ENCODE peak calls at places on chromosomes 4 and X, in seven cellular contexts. E, O, P, S, U, A and T are unnamed samples.

GRCh38 chrX:117743469-117744251 is 372.9 kb downstream of the KLHL13 start:
- DNase-seq in A (no peak), S (peak), P (peak), O (no peak), U (no peak), E (no peak), T (no peak)

GRCh38 chr4:173347467-173347866 is 13.3 kb upstream of the HMGB2 start:
- DNase-seq in S (no peak), U (no peak), A (no peak), E (no peak), O (no peak), P (no peak), T (no peak)

GRCh38 chr4:87078987-87079469 is 141.4 kb downstream of the KLHL8 start:
- DNase-seq in P (no peak), O (no peak), S (no peak), E (no peak), U (no peak), A (no peak), T (no peak)

GRCh38 chr4:183240581-183241321 is 79.3 kb downstream of the CLDN22 start:
- DNase-seq in U (no peak), A (no peak), P (no peak), O (no peak), E (no peak), S (no peak), T (no peak)

GRCh38 chr4:87502580-87503238 is 26.5 kb downstream of the SPARCL1 start:
- DNase-seq in E (no peak), A (no peak), U (no peak), S (no peak), O (no peak), P (no peak), T (no peak)

GRCh38 chr4:153083447-153083921 is 120.8 kb upstream of the TRIM2 start:
- DNase-seq in A (peak), E (peak), O (peak), S (peak), P (peak), U (peak), T (peak)

GRCh38 chr4:1660948-1661677 is 23.0 kb downstream of the FAM53A start:
- DNase-seq in P (no peak), A (no peak), U (no peak), O (no peak), S (peak), E (no peak), T (no peak)

GRCh38 chr4:168868044-168868855 is 141.8 kb downstream of the CBR4 start:
- DNase-seq in S (no peak), U (no peak), O (no peak), E (no peak), A (no peak), P (no peak), T (no peak)

GRCh38 chr4:1571165-1571908 is 112.8 kb downstream of the FAM53A start:
- DNase-seq in P (no peak), O (no peak), A (no peak), U (no peak), S (no peak), E (no peak), T (no peak)

GRCh38 chr4:168150651-168151050 is 58.3 kb downstream of the ANXA10 start:
- DNase-seq in A (no peak), S (no peak), P (no peak), O (no peak), E (no peak), U (no peak), T (no peak)

GRCh38 chr4:111618908-111619307 is 526.3 kb upstream of the FAM241A start:
- DNase-seq in E (no peak), U (no peak), S (no peak), A (no peak), O (no peak), P (no peak), T (no peak)

DNA sequence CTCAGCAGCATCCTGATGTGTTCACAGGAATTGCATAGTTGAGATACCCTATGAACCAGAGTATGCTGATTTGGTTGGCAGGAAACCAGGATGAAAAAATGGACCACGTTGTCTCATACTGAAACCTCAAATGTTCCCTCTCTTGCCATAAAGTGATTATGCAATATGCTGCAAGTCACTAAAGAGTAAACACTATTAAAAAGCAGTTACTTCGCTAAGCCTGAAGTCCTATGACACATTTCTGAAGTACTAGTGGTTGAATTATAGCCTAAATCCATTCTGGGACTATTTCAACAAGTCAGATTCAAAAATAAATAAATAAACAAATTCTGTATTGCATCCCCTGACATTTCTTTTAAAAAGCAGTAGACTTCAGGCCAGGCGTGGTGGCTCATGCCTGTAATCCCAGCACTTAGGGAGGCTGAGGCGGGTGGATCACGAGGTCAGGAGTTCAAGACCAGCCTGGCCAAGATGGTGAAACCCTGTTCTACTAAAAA is 106.0 kb upstream of the NAP1L5 start:
- DNase-seq in O (no peak), S (no peak), P (no peak), E (no peak), A (no peak), U (peak), T (no peak)
- TF ChIP-seq TAF1 in O (no peak), S (no peak), P (no peak), E (no peak), A (no peak), U (no peak), T (no peak)

DNA sequence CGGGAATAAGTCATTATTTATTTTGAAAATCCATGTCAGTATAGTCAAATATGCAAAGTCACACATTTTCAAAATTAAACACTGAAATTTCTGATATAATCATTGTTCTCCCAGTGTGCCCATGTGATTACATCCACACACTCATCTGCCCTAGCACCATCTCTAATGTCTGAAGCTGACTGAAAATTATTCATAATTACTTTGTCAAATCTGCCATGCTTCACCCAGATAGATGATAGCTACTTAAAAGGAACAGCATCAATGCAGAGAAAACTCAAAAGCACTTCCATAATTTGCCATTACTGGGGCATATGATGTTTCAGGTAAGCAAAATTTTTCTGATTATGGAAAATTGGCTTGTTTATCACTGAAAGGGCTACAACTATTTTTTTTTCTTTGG is 1433.3 kb upstream of the IGFBP7 start:
- DNase-seq in P (no peak), U (no peak), A (no peak), E (no peak), O (no peak), S (no peak), T (no peak)
- TF ChIP-seq POLR2AphosphoS5 in P (no peak), U (no peak), A (no peak), E (no peak), O (no peak), S (no peak), T (no peak)

GRCh38 chr4:74412225-74412624 is 32.7 kb upstream of the AREG start:
- DNase-seq in P (no peak), A (no peak), E (no peak), O (no peak), S (no peak), U (no peak), T (no peak)

GRCh38 chr4:74410741-74411140 is 34.2 kb upstream of the AREG start:
- DNase-seq in P (no peak), O (no peak), A (no peak), E (no peak), S (no peak), U (no peak), T (no peak)

GRCh38 chr4:74407891-74408290 is 37.0 kb upstream of the AREG start:
- DNase-seq in A (no peak), O (no peak), S (no peak), E (no peak), U (no peak), P (no peak), T (no peak)

GRCh38 chr4:74410272-74410671 is 34.7 kb upstream of the AREG start:
- DNase-seq in U (no peak), S (no peak), E (no peak), P (no peak), O (no peak), A (no peak), T (no peak)

DNA sequence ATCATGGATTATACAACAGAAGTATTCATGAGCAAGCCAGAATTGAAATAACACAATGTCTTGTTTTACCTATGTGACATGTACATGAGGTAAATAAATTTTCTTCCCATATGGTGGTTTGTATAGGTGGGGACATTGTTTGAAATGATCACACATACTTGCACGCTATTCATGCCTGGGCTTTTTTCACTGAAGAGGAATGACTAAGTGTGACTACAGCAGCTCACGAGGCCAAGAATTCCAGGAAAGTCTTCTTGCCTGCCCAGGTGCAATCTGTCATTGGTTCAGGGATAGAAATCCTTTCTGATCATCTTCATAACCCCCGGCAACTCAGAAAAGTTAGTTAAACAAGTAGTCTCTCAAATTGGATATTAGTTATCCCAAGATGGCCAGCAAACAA is 36.3 kb upstream of the AREG start:
- DNase-seq in U (no peak), A (peak), E (no peak), P (no peak), O (no peak), S (no peak), T (no peak)
- TF ChIP-seq TAF1 in U (no peak), A (no peak), E (no peak), P (no peak), O (no peak), S (no peak), T (no peak)

DNA sequence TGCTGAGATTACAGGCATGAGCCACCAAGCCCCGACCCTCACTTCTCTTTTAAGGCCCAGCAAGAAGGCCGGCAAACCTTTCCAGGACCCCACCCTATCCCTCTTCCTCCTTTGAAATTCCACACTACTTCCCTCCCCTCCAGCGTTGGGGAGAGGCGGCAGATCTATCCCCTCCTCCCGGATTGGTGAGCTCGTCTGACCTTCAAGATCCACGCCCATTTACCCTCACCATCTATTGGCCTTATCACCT is 4.5 kb upstream of the PRICKLE3 start:
- DNase-seq in A (no peak), E (no peak), O (no peak), U (no peak), P (no peak), S (no peak), T (no peak)
- TF ChIP-seq POLR2AphosphoS5 in A (peak), E (no peak), O (no peak), U (no peak), P (peak), S (peak), T (no peak)

DNA sequence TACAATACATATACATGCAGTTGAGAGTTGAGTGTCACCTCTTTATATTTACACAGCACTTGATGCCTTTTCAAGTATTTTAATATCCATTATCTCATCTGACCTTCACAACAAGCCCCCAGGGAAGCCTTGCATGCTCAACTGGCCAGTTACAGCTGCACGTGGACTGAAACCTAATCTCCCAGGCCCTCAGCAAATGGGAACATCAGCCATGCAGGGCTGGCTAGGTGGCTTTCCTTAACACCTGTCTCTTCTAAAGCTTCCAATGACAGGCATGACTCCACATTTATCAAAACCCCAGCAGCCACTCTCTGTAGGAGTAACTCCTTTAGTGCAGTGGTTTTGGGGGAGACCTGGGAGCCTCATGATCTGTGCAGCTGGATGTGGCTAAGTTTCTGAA is 56.4 kb downstream of the PHKA2 start:
- DNase-seq in U (no peak), A (no peak), O (no peak), S (no peak), P (no peak), E (no peak), T (no peak)
- TF ChIP-seq TAF1 in U (no peak), A (no peak), O (no peak), S (no peak), P (no peak), E (no peak), T (no peak)

DNA sequence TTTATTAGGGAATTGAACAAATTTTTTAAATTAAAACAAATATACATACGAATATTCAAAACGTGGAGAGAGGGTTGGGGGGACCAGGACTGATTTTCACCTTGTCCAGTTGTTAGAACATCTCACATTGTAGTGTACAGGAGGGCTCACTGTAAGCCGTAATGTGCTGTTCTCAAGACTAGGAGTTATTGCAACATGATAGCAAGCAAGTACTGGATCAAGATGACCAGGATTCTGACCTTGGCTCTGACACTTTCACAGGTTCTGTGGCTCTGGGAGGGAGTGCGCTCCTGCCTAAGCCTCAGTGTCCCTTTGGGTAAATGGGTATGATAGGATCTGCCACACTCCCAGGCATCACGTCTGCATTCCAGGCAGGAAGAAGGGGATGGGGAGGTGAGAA is 59.0 kb downstream of the SORCS2 start:
- DNase-seq in A (no peak), S (no peak), O (no peak), P (no peak), E (no peak), U (no peak), T (no peak)
- TF ChIP-seq POLR2AphosphoS5 in A (no peak), S (no peak), O (no peak), P (no peak), E (no peak), U (no peak), T (no peak)

GRCh38 chr4:139005774-139006173 is 9.8 kb upstream of the NOCT start:
- DNase-seq in S (no peak), E (no peak), U (no peak), A (no peak), O (no peak), P (no peak), T (no peak)
- TF ChIP-seq TAF1 in S (no peak), E (no peak), U (no peak), A (no peak), O (no peak), P (no peak), T (no peak)

DNA sequence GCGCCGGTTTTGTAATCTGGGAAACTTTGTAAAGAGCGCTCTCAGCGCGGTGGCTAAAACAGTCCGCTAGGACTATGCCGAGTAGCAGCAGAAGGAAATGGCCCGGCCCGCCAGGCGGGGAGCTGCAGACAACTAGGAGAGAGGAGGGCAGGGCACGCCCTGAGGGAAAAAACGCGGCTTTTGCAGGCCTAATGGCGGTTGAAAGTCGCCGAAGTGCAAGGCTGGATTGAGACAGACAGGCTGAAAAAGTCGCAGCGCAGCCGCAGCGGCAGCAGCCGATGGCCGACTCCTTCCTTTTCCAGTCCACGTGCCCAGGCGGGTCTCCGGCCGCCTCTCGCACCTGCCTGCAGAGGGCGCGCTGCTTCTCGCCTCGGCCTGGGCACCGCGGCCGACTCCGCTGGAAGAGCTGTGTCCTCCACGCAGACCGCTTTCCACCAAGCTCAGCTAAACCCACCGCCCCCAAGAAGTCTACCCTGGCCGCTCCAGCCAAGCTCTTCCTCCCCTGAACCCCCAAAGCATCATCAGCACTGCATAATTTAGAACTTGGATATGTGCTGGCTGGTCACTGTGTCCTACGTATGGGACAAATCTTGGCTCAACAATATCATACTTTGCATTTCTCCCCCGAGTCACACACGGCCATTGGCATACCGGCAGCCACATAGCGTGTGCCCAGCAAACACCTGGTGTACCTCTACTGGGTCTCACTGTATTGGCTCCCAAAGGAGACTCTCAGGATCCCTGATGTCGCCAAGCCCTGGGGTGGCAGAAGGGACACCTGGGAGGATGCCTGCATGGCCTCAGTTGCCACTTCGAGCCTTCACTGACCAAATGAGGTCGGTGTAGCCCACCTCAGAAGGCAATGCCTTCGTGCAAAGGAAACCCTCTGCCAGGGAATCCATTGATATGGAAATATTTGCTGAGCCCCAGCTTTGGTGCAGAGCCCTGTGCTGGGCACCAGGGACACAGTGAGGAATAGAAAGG is 14.5 kb downstream of the SLC25A5 start:
- DNase-seq in U (no peak), O (no peak), A (peak), E (peak), S (peak), P (no peak), T (peak)
- TF ChIP-seq POLR2AphosphoS5 in U (no peak), O (no peak), A (no peak), E (no peak), S (no peak), P (no peak), T (no peak)

DNA sequence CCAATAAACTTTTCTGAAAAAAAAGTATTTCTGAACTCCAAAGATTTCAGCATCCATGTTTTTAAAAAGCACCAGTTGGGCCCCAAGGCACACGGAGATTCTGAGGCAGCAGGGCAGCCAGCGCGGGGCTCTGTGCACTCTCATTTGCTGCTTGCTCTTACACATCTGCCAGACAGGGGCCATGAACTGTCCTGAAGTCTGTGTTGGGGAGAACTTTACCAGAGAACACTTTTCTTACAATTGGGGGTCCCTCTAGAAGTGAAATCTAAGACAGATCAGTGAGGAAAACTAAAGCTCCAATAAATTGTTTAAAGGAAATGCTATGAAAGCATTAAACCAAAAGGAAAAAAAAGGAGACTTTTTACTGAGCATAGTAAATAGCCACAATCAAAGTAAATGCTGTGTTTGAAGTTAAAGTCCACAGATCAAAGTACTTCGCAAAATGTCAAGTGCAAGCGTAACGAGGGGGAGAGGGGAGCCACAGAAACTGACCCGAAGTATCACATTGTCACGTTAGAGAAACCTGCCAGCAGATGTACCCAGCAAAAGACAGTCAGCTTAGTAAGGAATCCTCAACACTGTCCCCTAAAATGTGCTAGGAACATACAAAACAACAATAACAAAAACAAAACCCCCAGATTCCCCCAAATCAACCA is 37.8 kb downstream of the SORBS2 start:
- DNase-seq in O (no peak), U (peak), P (peak), E (no peak), A (no peak), S (no peak), T (no peak)
- TF ChIP-seq TAF1 in O (no peak), U (no peak), P (no peak), E (no peak), A (no peak), S (no peak), T (no peak)